ENCODE peak calls at places on chromosomes 13 and 19, in four cellular contexts. One of them, this sample, is unnamed.
A peak's percentile ranks its signal among the peaks of the same experiment; 100 is the strongest.

GRCh38 chr19:35449347-35450043 is 1.4 kb downstream of the FFAR2 start:
- DNase-seq in fibroblast of mammary gland: no peak
- DNase-seq in hepatocyte: peak; percentile 66
- DNase-seq in uterus: no peak
- DNase-seq in this sample: no peak

GRCh38 chr13:110121312-110122083 is 185.5 kb downstream of the COL4A1 start:
- DNase-seq in fibroblast of mammary gland: no peak
- DNase-seq in hepatocyte: no peak
- DNase-seq in uterus: no peak
- DNase-seq in this sample: no peak

GRCh38 chr13:35791191-35791902 is 314.9 kb upstream of the MAB21L1 start:
- DNase-seq in fibroblast of mammary gland: peak; percentile 86
- DNase-seq in hepatocyte: no peak
- DNase-seq in uterus: no peak
- DNase-seq in this sample: peak; percentile 57

GRCh38 chr19:10881403-10882107 is 10.2 kb downstream of the CARM1 start:
- DNase-seq in fibroblast of mammary gland: no peak
- DNase-seq in hepatocyte: no peak
- DNase-seq in uterus: no peak
- DNase-seq in this sample: no peak

GRCh38 chr19:16160943-16161560 is 12.3 kb downstream of the CIB3 start:
- DNase-seq in fibroblast of mammary gland: peak; percentile 89
- DNase-seq in hepatocyte: peak; percentile 43
- DNase-seq in uterus: no peak
- DNase-seq in this sample: peak; percentile 64

GRCh38 chr19:14113762-14114414 is 3.7 kb downstream of the PRKACA start:
- DNase-seq in fibroblast of mammary gland: no peak
- DNase-seq in hepatocyte: peak; percentile 6
- DNase-seq in uterus: no peak
- DNase-seq in this sample: no peak

GRCh38 chr19:29446331-29446730 is 79.5 kb upstream of the VSTM2B start:
- DNase-seq in fibroblast of mammary gland: no peak
- DNase-seq in hepatocyte: no peak
- DNase-seq in uterus: no peak
- DNase-seq in this sample: no peak

GRCh38 chr13:76854209-76854608 is 32.0 kb downstream of the KCTD12 start:
- DNase-seq in fibroblast of mammary gland: no peak
- DNase-seq in hepatocyte: no peak
- DNase-seq in uterus: no peak
- DNase-seq in this sample: no peak

GRCh38 chr19:38047048-38047435 is 140.0 kb downstream of the SIPA1L3 start:
- DNase-seq in fibroblast of mammary gland: no peak
- DNase-seq in hepatocyte: no peak
- DNase-seq in uterus: no peak
- DNase-seq in this sample: no peak

GRCh38 chr19:53549354-53549753 is 11.4 kb downstream of the ZNF331 start:
- DNase-seq in fibroblast of mammary gland: peak; percentile 83
- DNase-seq in hepatocyte: peak; percentile 34
- DNase-seq in uterus: no peak
- DNase-seq in this sample: peak; percentile 94

GRCh38 chr19:46491975-46492682 is 3.5 kb downstream of the PNMA8B start:
- DNase-seq in fibroblast of mammary gland: no peak
- DNase-seq in hepatocyte: no peak
- DNase-seq in uterus: no peak
- DNase-seq in this sample: no peak

GRCh38 chr13:40657961-40658360 is 8.5 kb downstream of the FOXO1 start:
- DNase-seq in fibroblast of mammary gland: peak; percentile 56
- DNase-seq in hepatocyte: no peak
- DNase-seq in uterus: no peak
- DNase-seq in this sample: peak; percentile 55

GRCh38 chr13:113666951-113667701 is at the start of gene GRK1:
- DNase-seq in fibroblast of mammary gland: no peak
- DNase-seq in hepatocyte: no peak
- DNase-seq in uterus: peak; percentile 8
- DNase-seq in this sample: no peak

This sample was measured in choroid plexus epithelial cell.